ENCODE peak calls at places on chromosomes 16 and 17, in ten cellular contexts. N is left lung; U is endodermal cell; A is CD8-positive, alpha-beta memory T cell; T is H9; W is ascending aorta; M is tibial artery; S is GM12878; J is heart left ventricle; K is cardiac muscle cell. G is an unnamed sample. For H3K27me3, the result is how much of the 10 kb centered on the place peaks cover.

GRCh38 chr16:14199199-14199598 is 128.1 kb downstream of the MRTFB start:
- DNase-seq in N (no peak), U (no peak), A (no peak), T (no peak), W (no peak), M (no peak), S (no peak), J (no peak), K (no peak), G (no peak)

GRCh38 chr16:66262253-66263167 is 104.0 kb upstream of the CDH5 start:
- DNase-seq in N (no peak), U (peak), A (no peak), T (no peak), W (peak), M (peak), S (no peak), J (no peak), K (peak), G (no peak)

GRCh38 chr16:2438121-2438520 is 8.9 kb downstream of the CCNF start:
- DNase-seq in N (no peak), U (peak), A (no peak), T (no peak), W (no peak), M (no peak), S (no peak), J (no peak), K (no peak), G (no peak)

GRCh38 chr16:66508261-66508913 is 41.5 kb downstream of the TK2 start:
- DNase-seq in N (no peak), U (no peak), A (no peak), T (no peak), W (peak), M (peak), S (no peak), J (no peak), K (peak), G (no peak)

GRCh38 chr17:28592260-28592659 is 6.6 kb downstream of the SPAG5 start:
- DNase-seq in N (no peak), U (no peak), A (no peak), T (no peak), W (no peak), M (no peak), S (no peak), J (no peak), K (no peak), G (no peak)

GRCh38 chr17:19024101-19025078 is 19.8 kb upstream of the FAM83G start:
- DNase-seq in N (peak), U (no peak), A (peak), T (no peak), W (no peak), M (peak), S (no peak), J (peak), K (no peak), G (no peak)

GRCh38 chr17:64491034-64491860 is 5.6 kb downstream of the POLG2 start:
- DNase-seq in N (no peak), U (peak), A (peak), T (no peak), W (no peak), M (no peak), S (no peak), J (no peak), K (peak), G (peak)

GRCh38 chr17:62000186-62000585 is 64.9 kb downstream of the MED13 start:
- DNase-seq in N (no peak), U (no peak), A (no peak), T (no peak), W (no peak), M (no peak), S (no peak), J (no peak), K (no peak), G (no peak)

GRCh38 chr17:7862692-7863437 is 5.1 kb downstream of the CYB5D1 start:
- DNase-seq in N (no peak), U (peak), A (peak), T (peak), W (no peak), M (no peak), S (no peak), J (no peak), K (peak), G (peak)

GRCh38 chr17:38867179-38867994 is 2.5 kb upstream of the LASP1 start:
- DNase-seq in N (no peak), U (peak), A (peak), T (peak), W (no peak), M (peak), S (peak), J (no peak), K (peak), G (no peak)

GRCh38 chr17:37535906-37536305 is 46.2 kb downstream of the DUSP14 start:
- DNase-seq in N (no peak), U (no peak), A (no peak), T (no peak), W (no peak), M (no peak), S (no peak), J (no peak), K (no peak), G (no peak)
- H3K27ac ChIP-seq in N (no peak), U (no peak), A (no peak), T (no peak), W (no peak), M (no peak), S (no peak), J (no peak), K (no peak), G (no peak)

GRCh38 chr17:33684714-33685113 is 391.6 kb upstream of the ASIC2 start:
- DNase-seq in N (no peak), U (no peak), A (no peak), T (no peak), W (no peak), M (no peak), S (no peak), J (no peak), K (no peak), G (no peak)
- H3K27me3 ChIP-seq in N (under half), U (under half), A (under half), T (under half), W (under half), M (under half), S (under half), J (under half), K (under half), G (under half)

DNA sequence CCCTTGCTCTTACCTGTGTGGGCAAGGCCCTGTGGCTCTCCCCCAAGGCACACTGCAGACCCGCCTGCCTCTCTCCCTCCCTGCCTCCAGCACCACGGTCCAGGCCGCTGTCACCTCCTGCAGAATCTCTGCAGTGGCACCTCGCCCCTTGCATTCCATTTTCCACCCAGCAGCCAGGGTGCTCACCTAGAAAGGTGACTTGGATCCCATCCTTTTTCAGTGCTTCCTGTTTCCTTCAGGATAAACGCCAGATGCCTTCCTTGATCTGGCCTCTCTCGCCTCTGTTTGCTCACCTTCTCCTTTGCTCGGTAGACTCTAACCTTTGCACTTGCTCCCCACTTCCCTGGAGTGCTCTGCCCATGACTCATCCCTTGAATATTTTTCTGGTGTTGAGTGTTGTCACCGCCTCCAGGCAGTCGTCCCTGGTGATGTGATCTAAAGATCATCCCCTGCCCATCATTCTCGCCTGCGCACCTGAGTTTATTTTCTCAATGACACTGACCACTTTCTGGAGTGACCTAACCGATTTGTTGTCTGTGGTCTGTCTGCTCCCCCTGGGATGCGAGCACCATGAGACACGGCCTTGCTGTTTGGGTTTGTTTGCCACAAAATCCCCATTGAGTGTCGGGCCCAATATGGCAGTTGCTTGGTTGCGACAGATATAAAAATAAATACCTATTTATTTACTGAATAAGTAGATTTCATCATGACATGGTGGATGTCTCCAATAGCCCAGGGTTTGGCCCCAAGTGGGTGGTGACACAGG is 79.1 kb upstream of the LGALS9 start:
- DNase-seq in N (no peak), U (peak), A (no peak), T (peak), W (no peak), M (no peak), S (no peak), J (no peak), K (no peak), G (no peak)
- H3K27ac ChIP-seq in N (no peak), U (no peak), A (no peak), T (no peak), W (no peak), M (no peak), S (no peak), J (no peak), K (no peak), G (no peak)

GRCh38 chr16:3954411-3954921 is 74.0 kb upstream of the CREBBP start:
- DNase-seq in N (no peak), U (no peak), A (no peak), T (no peak), W (peak), M (no peak), S (no peak), J (no peak), K (peak), G (no peak)
- H3K27me3 ChIP-seq in N (under half), U (under half), A (under half), T (under half), W (under half), M (under half), S (under half), J (under half), K (under half), G (under half)

GRCh38 chr16:73068546-73069401 is 20.8 kb upstream of the ZFHX3 start:
- DNase-seq in N (peak), U (peak), A (no peak), T (no peak), W (peak), M (peak), S (no peak), J (peak), K (peak), G (no peak)
- H3K27ac ChIP-seq in N (peak), U (no peak), A (no peak), T (no peak), W (peak), M (peak), S (no peak), J (peak), K (no peak), G (no peak)

DNA sequence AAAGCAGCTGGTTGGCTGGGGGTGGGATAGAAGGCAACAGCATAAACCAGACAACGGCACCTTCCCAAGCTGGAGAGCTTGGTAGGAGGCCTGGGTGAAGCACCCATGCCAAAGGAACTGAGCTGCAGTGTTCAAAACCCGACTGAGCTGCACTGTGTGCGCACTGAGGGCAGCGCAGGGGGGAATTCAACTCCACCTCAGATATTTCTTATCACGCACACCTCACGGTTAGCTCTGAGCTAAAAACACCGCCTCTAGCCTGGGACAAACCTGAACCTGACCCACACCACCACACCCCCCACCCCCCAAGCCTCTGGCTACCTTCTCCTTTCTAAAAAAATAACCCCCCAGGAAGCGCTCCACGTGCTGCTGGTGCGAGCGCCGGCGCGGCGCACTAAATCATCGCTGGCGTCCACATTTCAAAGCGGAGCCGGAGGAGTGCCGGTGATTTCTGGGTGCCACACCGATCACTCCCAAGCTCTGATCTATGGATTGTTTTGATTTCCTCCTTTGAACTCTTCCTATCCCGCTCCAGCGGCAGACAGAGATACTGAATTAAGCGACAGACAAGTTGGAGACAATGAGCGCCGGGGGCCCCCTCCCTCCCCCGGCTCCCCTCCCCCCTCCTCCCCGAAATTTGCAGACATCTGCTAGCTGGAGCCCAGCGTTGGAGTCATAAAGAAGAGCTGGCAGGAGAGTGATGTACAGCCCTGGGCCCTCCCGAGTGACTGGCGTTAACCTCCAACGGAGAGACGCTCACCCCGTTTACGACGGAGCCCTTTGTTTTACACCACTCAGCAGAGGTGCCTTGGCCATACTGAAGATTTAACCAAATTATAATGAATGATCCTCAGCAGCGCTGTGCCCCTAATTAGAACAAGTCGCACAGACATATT is 85.0 kb downstream of the NOG start:
- DNase-seq in N (no peak), U (peak), A (peak), T (peak), W (no peak), M (no peak), S (no peak), J (no peak), K (no peak), G (no peak)
- H3K27me3 ChIP-seq in N (half or more), U (half or more), A (under half), T (under half), W (under half), M (under half), S (under half), J (half or more), K (under half), G (under half)

GRCh38 chr17:42775534-42776098 is 2.4 kb downstream of the VPS25 start:
- DNase-seq in N (no peak), U (no peak), A (no peak), T (no peak), W (no peak), M (no peak), S (no peak), J (no peak), K (peak), G (no peak)

GRCh38 chr17:42772945-42773289 is 332 bp upstream of the VPS25 start:
- DNase-seq in N (no peak), U (no peak), A (no peak), T (no peak), W (no peak), M (no peak), S (no peak), J (no peak), K (no peak), G (no peak)

GRCh38 chr17:42773290-42774035 is at the start of gene VPS25:
- DNase-seq in N (peak), U (peak), A (peak), T (peak), W (peak), M (peak), S (no peak), J (peak), K (peak), G (peak)

GRCh38 chr17:42778570-42778969 is 1.8 kb upstream of the WNK4 start:
- DNase-seq in N (no peak), U (no peak), A (no peak), T (no peak), W (no peak), M (no peak), S (no peak), J (no peak), K (no peak), G (no peak)

GRCh38 chr17:42774066-42774750 is 959 bp downstream of the VPS25 start:
- DNase-seq in N (no peak), U (no peak), A (no peak), T (no peak), W (no peak), M (no peak), S (no peak), J (no peak), K (no peak), G (no peak)
- H3K27ac ChIP-seq in N (no peak), U (no peak), A (peak), T (no peak), W (no peak), M (peak), S (peak), J (no peak), K (no peak), G (peak)

DNA sequence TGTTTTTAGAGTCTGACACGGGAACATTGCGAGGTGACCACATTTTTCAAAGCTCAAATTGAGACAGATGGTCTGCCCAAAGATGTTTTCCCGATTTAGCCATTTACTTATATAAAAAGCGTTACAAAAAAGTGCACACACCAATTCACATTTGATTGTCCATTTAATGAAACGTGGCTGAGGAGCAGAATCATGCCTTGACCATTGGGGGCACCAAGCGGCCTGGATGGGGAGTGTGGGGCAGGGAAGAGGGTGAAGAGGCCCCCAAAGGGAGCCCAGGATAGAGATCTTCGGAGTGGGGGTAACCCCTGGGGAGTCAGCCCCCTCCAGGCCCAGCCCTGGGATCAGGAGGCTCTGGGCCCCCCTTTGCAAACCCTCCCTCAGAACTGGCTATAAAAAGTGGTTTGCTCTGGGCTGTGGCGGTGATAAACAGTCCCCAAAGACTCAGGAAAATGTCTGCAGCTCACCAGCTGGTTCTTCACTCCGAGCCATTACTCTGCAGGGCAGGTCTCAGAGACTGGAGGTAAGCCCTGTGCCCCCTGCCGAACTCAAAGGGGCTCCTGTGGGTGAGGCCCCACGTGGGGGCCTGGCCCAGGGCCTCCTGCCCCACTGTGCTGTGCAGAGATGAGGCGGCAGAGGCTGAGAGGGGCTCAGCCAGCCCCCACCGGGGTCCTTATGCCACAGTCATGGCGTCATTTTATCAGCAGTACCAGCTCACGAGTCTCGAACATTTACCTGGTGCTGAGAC is 105.9 kb upstream of the SEC14L1 start:
- DNase-seq in N (no peak), U (no peak), A (no peak), T (no peak), W (no peak), M (no peak), S (no peak), J (no peak), K (no peak), G (no peak)
- H3K27me3 ChIP-seq in N (under half), U (under half), A (under half), T (under half), W (under half), M (half or more), S (under half), J (under half), K (under half), G (under half)

GRCh38 chr16:49833796-49834195 is 22.1 kb downstream of the ZNF423 start:
- DNase-seq in N (no peak), U (no peak), A (no peak), T (no peak), W (peak), M (peak), S (no peak), J (no peak), K (no peak), G (no peak)
- H3K27ac ChIP-seq in N (peak), U (peak), A (no peak), T (no peak), W (peak), M (peak), S (no peak), J (peak), K (no peak), G (no peak)

GRCh38 chr17:32903774-32904673 is 23.9 kb upstream of the TMEM98 start:
- DNase-seq in N (no peak), U (no peak), A (no peak), T (no peak), W (no peak), M (no peak), S (no peak), J (no peak), K (no peak), G (no peak)
- H3K27me3 ChIP-seq in N (under half), U (under half), A (under half), T (under half), W (under half), M (under half), S (under half), J (under half), K (under half), G (under half)